ENCODE peak calls at places on chromosome 10, in six cellular contexts. K, T, Y, A, C and P are unnamed samples.

GRCh38 chr10:132707776-132708171 is 78.2 kb downstream of the NKX6-2 start:
- DNase-seq in Y (no peak), C (no peak), K (no peak), T (peak), A (no peak), P (no peak)

GRCh38 chr10:70478191-70479160 is at the start of gene PALD1:
- DNase-seq in K (no peak), Y (peak), T (peak), A (no peak), C (peak), P (peak)

GRCh38 chr10:784377-784758 is 94.9 kb upstream of the DIP2C start:
- DNase-seq in K (no peak), Y (no peak), C (no peak), T (no peak), A (no peak), P (no peak)

GRCh38 chr10:48545462-48546145 is 59.3 kb downstream of the ARHGAP22 start:
- DNase-seq in Y (no peak), T (no peak), K (no peak), A (no peak), C (no peak), P (no peak)

GRCh38 chr10:86651021-86651471 is 3.3 kb upstream of the OPN4 start:
- DNase-seq in T (peak), C (no peak), K (no peak), Y (no peak), A (no peak), P (no peak)

GRCh38 chr10:45373003-45373782 is 823 bp upstream of the ALOX5 start:
- DNase-seq in A (no peak), C (no peak), T (no peak), Y (no peak), K (no peak), P (peak)

GRCh38 chr10:14953452-14954000 is 370 bp downstream of the DCLRE1C start:
- DNase-seq in T (no peak), C (peak), K (no peak), A (peak), Y (peak), P (peak)

GRCh38 chr10:97543025-97543546 is 29.5 kb upstream of the ANKRD2 start:
- DNase-seq in A (peak), Y (peak), C (peak), T (peak), K (no peak), P (peak)

GRCh38 chr10:22655312-22655973 is 58.9 kb downstream of the PIP4K2A start:
- DNase-seq in T (no peak), A (peak), Y (peak), K (no peak), C (peak), P (no peak)

GRCh38 chr10:12509016-12509793 is 159.9 kb downstream of the CAMK1D start:
- DNase-seq in K (no peak), T (no peak), A (no peak), Y (no peak), C (no peak), P (peak)

GRCh38 chr10:1679821-1680650 is 57.3 kb downstream of the ADARB2 start:
- DNase-seq in A (no peak), T (peak), Y (no peak), C (no peak), K (no peak), P (no peak)

GRCh38 chr10:1227505-1228402 is 171.6 kb downstream of the WDR37 start:
- DNase-seq in C (no peak), T (no peak), A (no peak), Y (no peak), K (no peak), P (no peak)

GRCh38 chr10:103717341-103718246 is 137.8 kb downstream of the SH3PXD2A start:
- DNase-seq in Y (no peak), A (no peak), C (no peak), K (no peak), T (no peak), P (no peak)

GRCh38 chr10:76168437-76168836 is 737.0 kb downstream of the LRMDA start:
- DNase-seq in K (no peak), C (no peak), Y (no peak), A (no peak), T (no peak), P (no peak)

GRCh38 chr10:103451091-103451801 is 924 bp downstream of the CALHM2 start:
- DNase-seq in C (peak), Y (peak), K (no peak), T (peak), A (no peak), P (peak)

GRCh38 chr10:60576130-60577069 is 186.7 kb upstream of the ANK3 start:
- DNase-seq in T (no peak), C (no peak), K (no peak), Y (no peak), A (no peak), P (no peak)

GRCh38 chr10:114526112-114526496 is 121.8 kb upstream of the AFAP1L2 start:
- DNase-seq in A (peak), T (no peak), Y (peak), C (peak), K (no peak), P (no peak)

GRCh38 chr10:992523-993340 is 4.5 kb downstream of the GTPBP4 start:
- DNase-seq in K (no peak), C (no peak), T (no peak), Y (no peak), A (no peak), P (no peak)

GRCh38 chr10:73601486-73601921 is 10.4 kb upstream of the USP54 start:
- DNase-seq in A (peak), Y (no peak), C (peak), K (peak), T (no peak), P (peak)

GRCh38 chr10:34916368-34916767 is 101.3 kb upstream of the PARD3 start:
- DNase-seq in A (peak), K (no peak), Y (peak), C (peak), T (no peak), P (no peak)

GRCh38 chr10:86960003-86960862 is 1.8 kb downstream of the SNCG start:
- DNase-seq in A (peak), T (peak), Y (peak), C (peak), K (no peak), P (no peak)

GRCh38 chr10:29356931-29357330 is 68.1 kb downstream of the LYZL1 start:
- DNase-seq in K (no peak), A (no peak), C (peak), Y (no peak), T (no peak), P (no peak)

GRCh38 chr10:49093922-49094321 is 21.4 kb downstream of the VSTM4 start:
- DNase-seq in C (no peak), T (no peak), K (no peak), A (no peak), Y (no peak), P (no peak)

GRCh38 chr10:21526952-21527633 is 1.6 kb upstream of the SKIDA1 start:
- DNase-seq in Y (no peak), A (peak), K (no peak), C (peak), T (peak), P (peak)

GRCh38 chr10:113264333-113265131 is 288.3 kb upstream of the HABP2 start:
- DNase-seq in Y (no peak), T (no peak), C (no peak), K (no peak), A (no peak), P (no peak)

GRCh38 chr10:86936661-86937501 is 20.5 kb downstream of the MMRN2 start:
- DNase-seq in Y (no peak), K (no peak), C (peak), T (no peak), A (peak), P (no peak)

GRCh38 chr10:43197834-43198681 is 59.8 kb downstream of the CSGALNACT2 start:
- DNase-seq in K (no peak), T (peak), A (no peak), C (peak), Y (no peak), P (no peak)

GRCh38 chr10:108424656-108425055 is 1260.2 kb upstream of the SORCS1 start:
- DNase-seq in T (no peak), A (peak), K (no peak), C (peak), Y (no peak), P (no peak)

GRCh38 chr10:104440221-104440620 is 86.6 kb downstream of the CFAP58 start:
- DNase-seq in A (peak), T (no peak), K (no peak), Y (no peak), C (peak), P (no peak)

GRCh38 chr10:110392860-110393732 is 88.4 kb upstream of the SMNDC1 start:
- DNase-seq in C (peak), Y (no peak), A (peak), T (no peak), K (no peak), P (peak)

GRCh38 chr10:100357073-100357858 is 10.2 kb downstream of the SCD start:
- DNase-seq in K (no peak), T (no peak), Y (no peak), A (no peak), C (no peak), P (no peak)

GRCh38 chr10:132945894-132946255 is 3.5 kb upstream of the CFAP46 start:
- DNase-seq in A (no peak), C (no peak), K (no peak), Y (no peak), T (no peak), P (no peak)

GRCh38 chr10:79149662-79150443 is 81.1 kb downstream of the ZMIZ1 start:
- DNase-seq in K (peak), A (peak), T (peak), Y (peak), C (peak), P (peak)